ENCODE peak calls at places on chromosomes 11 and 22, in five cellular contexts. W is GM06990; H is CD4-positive, alpha-beta memory T cell; S is IMR-90; C is left ventricle myocardium inferior. B is an unnamed sample. For H3K27me3, the result is how much of the 10 kb centered on the place peaks cover.

GRCh38 chr11:88480217-88480616 is 142.7 kb upstream of the CTSC start:
- DNase-seq in W (no peak), H (no peak), S (peak), C (no peak), B (no peak)

GRCh38 chr11:79686703-79687419 is 246.0 kb upstream of the TENM4 start:
- DNase-seq in W (no peak), H (no peak), S (no peak), C (no peak), B (no peak)

GRCh38 chr11:126109941-126110731 is 47.5 kb upstream of the CDON start:
- DNase-seq in W (no peak), H (no peak), S (peak), C (no peak), B (no peak)

GRCh38 chr22:19686946-19687345 is 27.4 kb upstream of the SEPTIN5 start:
- DNase-seq in W (no peak), H (no peak), S (no peak), C (no peak), B (no peak)

GRCh38 chr11:15313862-15314261 is 199.1 kb downstream of the INSC start:
- DNase-seq in W (no peak), H (no peak), S (no peak), C (no peak), B (no peak)

GRCh38 chr11:116108161-116108560 is 603.9 kb upstream of the CADM1 start:
- DNase-seq in W (no peak), H (no peak), S (no peak), C (no peak), B (no peak)

GRCh38 chr11:118632577-118633318 is 25.3 kb downstream of the PHLDB1 start:
- DNase-seq in W (no peak), H (no peak), S (no peak), C (no peak), B (no peak)

GRCh38 chr22:41908409-41909289 is 6.2 kb downstream of the SHISA8 start:
- DNase-seq in W (peak), H (peak), S (no peak), C (no peak), B (no peak)

GRCh38 chr22:24816841-24817240 is 10.8 kb downstream of the SGSM1 start:
- DNase-seq in W (no peak), H (no peak), S (no peak), C (no peak), B (no peak)

GRCh38 chr11:14669499-14669898 is 25.9 kb downstream of the PDE3B start:
- DNase-seq in W (no peak), H (no peak), S (no peak), C (no peak), B (no peak)

GRCh38 chr11:60263434-60263833 is 17.0 kb upstream of the MS4A4A start:
- DNase-seq in W (no peak), H (no peak), S (no peak), C (no peak), B (no peak)

GRCh38 chr11:9092846-9093778 is 1.7 kb upstream of the SCUBE2 start:
- DNase-seq in W (no peak), H (no peak), S (no peak), C (no peak), B (no peak)

GRCh38 chr11:73598719-73599379 is 937 bp upstream of the FAM168A start:
- DNase-seq in W (no peak), H (no peak), S (no peak), C (no peak), B (no peak)

GRCh38 chr11:20388096-20389055 is 860 bp downstream of the PRMT3 start:
- DNase-seq in W (no peak), H (no peak), S (no peak), C (no peak), B (no peak)

GRCh38 chr11:88167853-88168252 is 7.4 kb downstream of the RAB38 start:
- DNase-seq in W (no peak), H (no peak), S (peak), C (no peak), B (no peak)

GRCh38 chr11:16791494-16791961 is 53.1 kb downstream of the C11orf58 start:
- DNase-seq in W (no peak), H (no peak), S (peak), C (no peak), B (no peak)

GRCh38 chr11:68337399-68337835 is 25.0 kb downstream of the LRP5 start:
- DNase-seq in W (no peak), H (no peak), S (no peak), C (no peak), B (no peak)

GRCh38 chr11:69157156-69157821 is 1.6 kb downstream of the SMIM38 start:
- DNase-seq in W (peak), H (no peak), S (peak), C (peak), B (no peak)

GRCh38 chr11:122804161-122804560 is 34.1 kb upstream of the CRTAM start:
- DNase-seq in W (no peak), H (no peak), S (no peak), C (no peak), B (no peak)

GRCh38 chr22:34036936-34037335 is 116.7 kb upstream of the LARGE1 start:
- DNase-seq in W (no peak), H (no peak), S (no peak), C (no peak), B (no peak)

GRCh38 chr11:79087238-79087956 is 353.4 kb downstream of the TENM4 start:
- DNase-seq in W (no peak), H (no peak), S (peak), C (no peak), B (no peak)

GRCh38 chr11:8221025-8221723 is 42.5 kb downstream of the LMO1 start:
- DNase-seq in W (no peak), H (no peak), S (no peak), C (no peak), B (no peak)

GRCh38 chr11:83079820-83080219 is 8.1 kb upstream of the RAB30 start:
- DNase-seq in W (no peak), H (no peak), S (no peak), C (no peak), B (no peak)

GRCh38 chr11:111450480-111451320 is 61.5 kb downstream of the BTG4 start:
- DNase-seq in W (peak), H (no peak), S (peak), C (no peak), B (no peak)

GRCh38 chr11:103085758-103086365 is 6.1 kb downstream of the DCUN1D5 start:
- DNase-seq in W (no peak), H (no peak), S (peak), C (no peak), B (no peak)

GRCh38 chr11:65225284-65226102 is 36.3 kb upstream of the POLA2 start:
- DNase-seq in W (peak), H (peak), S (peak), C (peak), B (no peak)

GRCh38 chr22:37331811-37332536 is 49.7 kb downstream of the CYTH4 start:
- DNase-seq in W (no peak), H (no peak), S (peak), C (no peak), B (no peak)

GRCh38 chr22:37334859-37335818 is 52.8 kb downstream of the CYTH4 start:
- DNase-seq in W (no peak), H (no peak), S (no peak), C (no peak), B (no peak)

GRCh38 chr22:37335819-37336199 is 53.5 kb downstream of the CYTH4 start:
- DNase-seq in W (no peak), H (no peak), S (no peak), C (no peak), B (no peak)

GRCh38 chr22:37334461-37334858 is 52.2 kb downstream of the CYTH4 start:
- DNase-seq in W (no peak), H (no peak), S (no peak), C (no peak), B (no peak)

DNA sequence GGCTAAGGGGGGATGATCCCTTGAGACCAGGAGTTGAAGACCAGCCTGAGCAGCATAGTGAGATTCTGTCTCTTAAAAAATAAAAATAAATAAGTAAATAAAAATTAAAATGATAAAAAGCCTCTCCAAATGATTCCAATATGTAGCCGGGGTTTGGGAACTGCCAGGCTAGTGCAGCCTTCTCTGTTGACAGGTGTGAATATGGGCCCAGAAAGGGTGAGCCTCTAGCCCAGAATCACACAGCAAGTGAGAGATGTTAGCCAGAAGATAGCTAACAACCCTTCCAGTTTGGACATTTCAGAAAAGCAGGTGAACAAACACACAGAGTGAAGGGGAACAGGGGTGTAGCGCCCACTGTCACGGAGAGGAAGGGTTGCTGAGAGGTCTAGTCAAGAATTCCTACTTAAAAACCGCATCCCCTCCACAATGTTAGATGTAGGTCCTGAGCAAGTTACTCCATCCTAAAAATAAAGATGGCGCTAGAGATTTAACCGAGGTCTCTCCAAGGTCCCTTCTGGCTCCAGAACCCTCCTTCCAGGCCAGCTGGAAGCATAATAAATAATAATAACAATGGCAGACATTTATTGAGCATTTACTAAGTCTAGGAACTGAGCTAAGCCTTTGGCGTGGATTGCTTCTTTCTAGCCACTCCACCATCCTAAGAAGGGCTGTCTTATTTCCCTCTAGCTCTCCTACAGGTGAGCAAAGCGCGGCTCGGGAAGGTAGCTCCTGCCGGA is 51.6 kb downstream of the CYTH4 start:
- DNase-seq in W (no peak), H (no peak), S (no peak), C (no peak), B (no peak)
- H3K4me3 ChIP-seq in W (no peak), H (no peak), S (no peak), C (no peak), B (peak)

DNA sequence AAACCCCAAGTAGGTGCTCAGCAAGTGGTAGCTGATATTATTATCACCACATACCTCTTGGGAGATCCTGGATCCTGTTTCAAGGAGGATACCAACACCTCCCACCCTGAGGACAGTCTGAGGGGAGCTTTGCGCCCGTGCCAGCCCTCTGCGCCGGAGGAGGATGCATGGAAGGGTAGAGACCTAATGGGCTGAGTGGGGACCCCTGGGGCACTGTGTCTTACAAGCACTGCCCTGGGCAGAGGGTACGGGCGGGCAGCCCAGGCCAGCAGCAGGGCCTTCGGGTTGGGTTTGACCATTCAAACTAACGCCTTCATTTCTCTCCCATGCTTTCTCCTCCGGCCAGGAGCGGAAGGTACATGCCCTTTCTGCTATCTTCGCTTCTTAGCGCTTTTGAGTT is 26.3 kb downstream of the MYBPC3 start:
- DNase-seq in W (no peak), H (no peak), S (no peak), C (no peak), B (no peak)
- H3K27me3 ChIP-seq in W (under half), H (under half), S (under half), C (under half), B (under half)

GRCh38 chr11:130299978-130300377 is 14.7 kb downstream of the ZBTB44 start:
- DNase-seq in W (no peak), H (no peak), S (no peak), C (no peak), B (no peak)

GRCh38 chr11:130295657-130296056 is 19.1 kb downstream of the ZBTB44 start:
- DNase-seq in W (no peak), H (no peak), S (no peak), C (no peak), B (peak)

GRCh38 chr11:130301002-130301401 is 13.7 kb downstream of the ZBTB44 start:
- DNase-seq in W (no peak), H (no peak), S (no peak), C (no peak), B (no peak)

DNA sequence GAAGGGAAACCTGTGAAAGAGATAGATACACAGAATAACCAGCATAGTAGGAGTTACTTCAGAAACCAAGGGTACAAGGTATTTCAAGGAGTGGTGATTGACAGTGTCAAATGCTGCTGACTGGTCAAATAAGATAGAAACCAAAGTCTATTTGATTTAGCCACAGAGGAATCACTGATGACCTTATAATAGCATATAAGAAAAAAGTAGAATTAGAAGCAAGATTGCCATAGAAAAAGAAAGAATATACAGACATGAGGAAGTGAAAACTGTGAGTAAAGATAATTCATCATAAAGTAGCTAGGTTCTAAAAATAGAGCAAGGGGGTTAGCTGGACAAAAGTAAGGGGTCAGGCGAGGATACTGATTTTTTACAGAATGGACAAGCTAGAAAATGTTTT is 14.2 kb downstream of the ZBTB44 start:
- DNase-seq in W (peak), H (no peak), S (no peak), C (no peak), B (no peak)
- H3K4me3 ChIP-seq in W (no peak), H (no peak), S (no peak), C (no peak), B (no peak)

GRCh38 chr22:46294784-46295183 is 1.9 kb upstream of the GTSE1 start:
- DNase-seq in W (no peak), H (no peak), S (no peak), C (no peak), B (no peak)
- H3K27me3 ChIP-seq in W (under half), H (under half), S (under half), C (under half), B (under half)

GRCh38 chr22:45612940-45613339 is 58.7 kb upstream of the ATXN10 start:
- DNase-seq in W (no peak), H (no peak), S (no peak), C (no peak), B (no peak)
- H3K4me3 ChIP-seq in W (no peak), H (no peak), S (no peak), C (peak), B (no peak)

GRCh38 chr22:27614291-27615007 is 187.1 kb downstream of the MN1 start:
- DNase-seq in W (no peak), H (no peak), S (no peak), C (no peak), B (no peak)

GRCh38 chr22:27615408-27615807 is 186.1 kb downstream of the MN1 start:
- DNase-seq in W (no peak), H (no peak), S (no peak), C (no peak), B (no peak)

GRCh38 chr22:27617214-27617881 is 184.2 kb downstream of the MN1 start:
- DNase-seq in W (no peak), H (no peak), S (no peak), C (no peak), B (no peak)

GRCh38 chr22:27613099-27614089 is 188.2 kb downstream of the MN1 start:
- DNase-seq in W (no peak), H (no peak), S (no peak), C (no peak), B (no peak)

DNA sequence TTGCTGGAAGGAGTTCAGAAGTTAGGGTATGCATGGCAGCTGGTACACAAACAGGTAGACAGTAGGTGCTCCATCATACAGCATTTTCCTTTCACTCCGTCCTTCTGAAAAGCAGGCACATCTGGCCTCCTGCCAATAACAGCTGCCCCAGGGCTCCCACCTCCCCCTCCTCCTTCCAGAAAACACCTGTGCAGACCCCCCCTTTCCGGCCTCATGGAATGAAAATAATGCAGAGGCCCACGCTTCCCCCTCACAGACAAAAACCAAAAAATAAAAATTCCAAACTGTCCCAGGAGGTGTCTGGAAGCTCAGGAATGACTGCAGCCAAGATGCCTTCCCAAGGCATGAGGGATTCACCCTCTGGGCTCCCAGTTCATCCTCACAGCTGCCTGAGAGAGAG is 185.5 kb downstream of the MN1 start:
- DNase-seq in W (no peak), H (no peak), S (no peak), C (no peak), B (no peak)
- H3K27me3 ChIP-seq in W (under half), H (under half), S (half or more), C (half or more), B (under half)

DNA sequence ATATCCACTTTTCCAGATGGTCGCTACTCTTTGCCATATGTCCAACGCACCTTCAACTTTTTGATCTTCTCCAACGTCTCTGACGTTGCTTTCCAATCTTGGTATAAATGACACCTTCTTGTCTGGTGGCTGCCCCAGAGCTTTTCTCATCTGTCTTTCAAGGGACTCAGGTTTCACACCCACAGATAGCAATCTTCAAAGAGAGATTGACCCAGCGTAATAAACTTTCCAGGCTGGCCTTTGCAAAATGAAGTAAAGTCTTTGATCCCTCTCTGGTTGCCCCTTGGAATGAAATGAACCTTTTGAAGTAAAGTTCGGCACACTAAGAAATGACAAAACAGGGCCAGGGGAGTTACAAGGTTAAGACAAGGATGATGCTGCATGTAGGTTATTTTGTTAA is 138.4 kb upstream of the BDNF start:
- DNase-seq in W (no peak), H (no peak), S (no peak), C (no peak), B (no peak)
- H3K4me3 ChIP-seq in W (no peak), H (no peak), S (no peak), C (no peak), B (no peak)

DNA sequence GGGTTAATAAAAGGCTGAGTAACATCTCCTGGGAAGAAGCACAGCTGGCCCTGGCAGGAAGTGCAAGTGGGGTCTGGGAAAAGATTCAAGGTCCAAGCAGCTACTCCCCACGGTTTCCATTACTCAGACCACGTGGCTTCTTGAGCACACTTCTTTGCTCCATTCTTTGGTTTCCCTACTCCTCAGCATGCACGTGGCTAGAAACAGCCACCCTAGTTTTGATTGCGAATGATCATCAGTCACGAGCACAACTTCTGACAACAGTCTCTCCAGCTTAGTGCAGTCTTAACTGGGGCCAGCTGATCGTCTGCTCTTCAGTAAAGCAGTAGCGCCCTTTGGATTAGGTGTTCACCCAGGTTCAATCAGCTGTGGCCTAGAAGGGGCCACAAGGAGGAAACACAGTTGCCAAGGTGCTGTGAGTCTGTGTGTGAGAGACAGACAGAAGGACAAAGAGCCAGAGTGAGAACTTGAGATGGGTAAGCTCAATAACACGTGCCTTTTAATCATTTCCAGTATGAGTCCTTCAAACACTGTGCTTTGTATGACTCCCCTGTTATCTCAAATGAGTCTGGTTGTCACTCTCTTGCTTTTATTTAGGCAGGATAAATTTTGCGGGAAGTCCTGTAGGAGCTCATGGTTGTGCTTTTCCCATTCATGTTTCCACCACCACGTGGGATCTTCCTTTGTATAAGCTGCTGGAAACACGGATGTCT is 956 bp upstream of the PARVA start:
- DNase-seq in W (no peak), H (no peak), S (peak), C (peak), B (no peak)
- H3K27me3 ChIP-seq in W (under half), H (under half), S (under half), C (under half), B (under half)

GRCh38 chr22:30212363-30212995 is 34.1 kb downstream of the LIF start:
- DNase-seq in W (no peak), H (no peak), S (peak), C (no peak), B (no peak)

GRCh38 chr22:30214703-30215405 is 31.7 kb downstream of the LIF start:
- DNase-seq in W (no peak), H (no peak), S (no peak), C (no peak), B (no peak)

GRCh38 chr22:30210235-30210831 is 36.2 kb downstream of the LIF start:
- DNase-seq in W (no peak), H (no peak), S (peak), C (no peak), B (no peak)

GRCh38 chr22:30211124-30211820 is 35.3 kb downstream of the LIF start:
- DNase-seq in W (no peak), H (no peak), S (no peak), C (no peak), B (no peak)

GRCh38 chr22:30212996-30213441 is 33.5 kb downstream of the LIF start:
- DNase-seq in W (no peak), H (no peak), S (no peak), C (no peak), B (no peak)
- H3K4me3 ChIP-seq in W (no peak), H (no peak), S (no peak), C (no peak), B (no peak)

GRCh38 chr22:44195189-44195871 is 14.6 kb downstream of the PARVG start:
- DNase-seq in W (no peak), H (no peak), S (no peak), C (no peak), B (no peak)
- H3K27me3 ChIP-seq in W (under half), H (under half), S (under half), C (under half), B (under half)

B was measured in iPS DF 6.9.